ENCODE peak calls at places on chromosomes 2 and 18, in four cellular contexts. O is AG04450, D is mesothelial cell of epicardium, E is choroid plexus epithelial cell. S is an unnamed sample.

GRCh38 chr2:85584354-85584856 is at the start of gene VAMP5:
- DNase-seq in O (no peak), D (no peak), E (no peak), S (peak; percentile 50)

GRCh38 chr2:166593403-166593802 is 99.4 kb upstream of the SCN7A start:
- DNase-seq in O (peak; percentile 59), D (no peak), E (peak; percentile 56), S (no peak)

GRCh38 chr2:166900700-166901099 is 12.4 kb downstream of the XIRP2 start:
- DNase-seq in O (no peak), D (no peak), E (peak; percentile 72), S (no peak)

GRCh38 chr2:217875138-217875537 is 127.7 kb downstream of the TNS1 start:
- DNase-seq in O (no peak), D (no peak), E (no peak), S (no peak)

GRCh38 chr2:30940805-30941204 is 133.6 kb upstream of the CAPN13 start:
- DNase-seq in O (no peak), D (no peak), E (no peak), S (no peak)

GRCh38 chr2:8606226-8606625 is 75.6 kb upstream of the ID2 start:
- DNase-seq in O (no peak), D (no peak), E (no peak), S (no peak)

GRCh38 chr2:25470792-25471191 is 129.1 kb upstream of the DNMT3A start:
- DNase-seq in O (no peak), D (no peak), E (no peak), S (no peak)

GRCh38 chr2:152407204-152407721 is 72.3 kb downstream of the FMNL2 start:
- DNase-seq in O (no peak), D (no peak), E (peak; percentile 76), S (peak; percentile 73)

DNA sequence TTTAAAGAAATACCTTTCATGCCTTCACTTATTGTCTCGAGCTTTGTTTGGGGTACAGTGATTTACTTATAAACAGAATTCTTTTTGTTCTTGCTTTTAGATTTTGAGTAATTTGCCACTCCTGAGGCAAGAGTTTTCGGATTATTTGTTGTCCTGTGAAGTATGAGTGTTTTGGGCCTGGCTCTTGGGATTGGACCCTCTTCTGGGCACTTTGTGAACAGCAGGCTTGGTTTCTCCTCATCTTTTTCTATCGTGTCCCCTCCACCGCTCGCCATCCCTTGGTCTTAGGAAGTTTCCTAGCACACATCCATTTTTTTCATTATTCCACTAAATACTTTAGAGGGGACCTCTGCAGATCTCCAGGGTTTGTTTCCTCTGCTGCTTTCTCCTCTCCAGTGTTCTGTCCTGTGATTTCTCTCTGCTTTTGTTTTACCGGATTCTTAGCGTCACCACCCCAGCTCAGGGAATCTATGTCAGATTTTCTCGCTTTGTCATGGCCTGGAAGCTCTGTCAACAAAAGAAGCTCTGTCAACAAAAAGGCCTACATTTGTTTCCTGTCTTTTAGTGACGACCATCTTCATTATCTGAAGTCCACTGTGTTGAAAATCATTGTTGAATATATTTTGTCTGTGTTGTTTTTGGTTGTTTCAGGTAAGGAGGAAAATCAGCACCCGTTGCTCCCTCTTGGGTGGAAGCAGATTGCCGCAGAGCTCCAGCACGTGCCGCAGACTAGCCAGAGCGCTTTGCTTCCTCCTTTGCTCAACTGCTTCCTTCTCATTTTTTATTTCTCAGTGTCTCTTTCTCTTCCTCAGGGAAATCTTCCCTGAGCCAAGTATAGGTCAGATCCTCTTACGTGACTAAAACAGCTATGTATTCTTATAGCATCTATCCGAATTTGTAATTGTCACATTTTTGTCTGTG is 27.8 kb downstream of the ANKRD62 start:
- DNase-seq in O (no peak), D (no peak), E (peak; percentile 25), S (peak; percentile 59)
- TF ChIP-seq CTCF in O (peak; percentile 42), D (no peak), E (peak; percentile 68), S (peak; percentile 55)

GRCh38 chr2:53473236-53473635 is 294.4 kb upstream of the CHAC2 start:
- DNase-seq in O (no peak), D (no peak), E (no peak), S (no peak)
- TF ChIP-seq CTCF in O (peak; percentile 25), D (no peak), E (no peak), S (no peak)

GRCh38 chr2:94964193-94964592 is 61.3 kb upstream of the MAL start:
- DNase-seq in O (no peak), D (no peak), E (no peak), S (no peak)
- TF ChIP-seq CTCF in O (no peak), D (no peak), E (no peak), S (no peak)

DNA sequence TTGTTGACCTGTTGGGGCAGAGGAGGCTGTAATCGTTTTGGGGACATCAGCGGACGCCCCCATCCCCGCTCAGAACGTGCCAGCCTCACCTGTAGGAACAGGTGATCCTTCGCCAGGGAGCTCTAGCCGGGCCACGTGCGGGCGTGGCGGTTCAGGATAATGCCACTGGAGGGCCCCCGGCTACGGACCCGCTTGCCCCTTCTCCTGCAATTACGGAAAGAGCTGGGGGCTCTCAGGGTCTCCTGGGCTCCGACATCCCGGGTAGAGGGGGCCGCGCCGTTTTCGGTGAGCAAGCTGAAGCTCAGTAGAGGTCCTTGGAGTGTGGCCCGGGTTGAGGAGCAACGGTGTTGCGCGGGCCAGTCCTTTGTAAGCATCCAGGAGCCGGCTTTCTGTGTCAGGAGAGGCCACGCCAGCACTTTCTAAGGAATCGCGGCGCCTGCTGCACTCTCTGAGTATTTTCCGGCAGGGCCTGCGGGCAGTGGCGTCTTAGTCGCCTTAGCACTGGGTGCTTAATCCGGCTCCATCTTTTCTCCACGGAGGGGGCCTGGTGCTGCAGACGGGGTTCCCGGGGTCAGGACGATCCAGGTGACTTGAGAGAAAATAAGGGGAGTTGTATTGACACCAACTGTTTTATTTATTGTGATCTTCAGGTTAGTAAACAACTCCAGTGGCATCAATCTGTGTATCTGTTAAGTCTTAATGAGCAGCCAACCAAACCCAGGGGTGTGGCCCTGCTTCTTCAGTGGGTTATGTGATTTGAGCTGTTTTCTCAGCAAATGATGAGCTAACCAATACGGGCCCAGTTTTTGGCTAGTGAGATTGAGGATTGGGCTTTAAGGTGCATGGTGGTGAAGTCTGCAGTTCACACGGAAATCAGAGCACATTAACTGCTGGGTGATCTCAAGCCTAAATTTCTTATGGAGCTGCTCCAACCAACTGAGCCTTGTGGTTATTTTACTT is 1.9 kb downstream of the MTCL1 start:
- DNase-seq in O (no peak), D (no peak), E (peak; percentile 72), S (peak; percentile 72)
- TF ChIP-seq CTCF in O (peak; percentile 27), D (peak; percentile 10), E (peak; percentile 36), S (no peak)